ENCODE peak calls at places on chromosomes 13 and 19, in seven cellular contexts. O is cardiac fibroblast, V is BE2C, E is adrenal gland, R is left ventricle myocardium inferior, I is GM12864, C is Calu3. Q is an unnamed sample.
A peak's percentile ranks its signal among the peaks of the same experiment; 100 is the strongest.

GRCh38 chr13:112619730-112620639 is 32.0 kb upstream of the TUBGCP3 start:
- DNase-seq in O (peak; percentile 41), V (peak; percentile 78), E (no peak), R (peak; percentile 38), I (no peak), C (no peak), Q (no peak)

GRCh38 chr13:28055362-28055761 is 45.0 kb downstream of the FLT3 start:
- DNase-seq in O (no peak), V (no peak), E (no peak), R (no peak), I (no peak), C (no peak), Q (no peak)

GRCh38 chr19:495440-496332 is 600 bp upstream of the MADCAM1 start:
- DNase-seq in O (peak; percentile 43), V (peak; percentile 58), E (no peak), R (no peak), I (no peak), C (peak; percentile 51), Q (no peak)

GRCh38 chr19:4516939-4517300 is 1.4 kb downstream of the PLIN4 start:
- DNase-seq in O (no peak), V (no peak), E (no peak), R (peak; percentile 54), I (no peak), C (no peak), Q (no peak)

GRCh38 chr13:34967851-34968562 is 25.9 kb downstream of the NBEA start:
- DNase-seq in O (no peak), V (no peak), E (no peak), R (no peak), I (no peak), C (peak; percentile 14), Q (no peak)

GRCh38 chr19:10274589-10274988 is 3.7 kb downstream of the ICAM1 start:
- DNase-seq in O (no peak), V (no peak), E (no peak), R (no peak), I (no peak), C (no peak), Q (no peak)

GRCh38 chr13:71758823-71759222 is 108.2 kb downstream of the DACH1 start:
- DNase-seq in O (peak; percentile 15), V (peak; percentile 44), E (no peak), R (no peak), I (no peak), C (no peak), Q (no peak)

GRCh38 chr13:28542804-28543203 is 47.9 kb upstream of the FLT1 start:
- DNase-seq in O (no peak), V (no peak), E (no peak), R (no peak), I (no peak), C (no peak), Q (no peak)

GRCh38 chr13:91659583-91660415 is 261.4 kb downstream of the GPC5 start:
- DNase-seq in O (no peak), V (no peak), E (no peak), R (no peak), I (no peak), C (peak; percentile 0), Q (no peak)

GRCh38 chr19:40006273-40006691 is 9.4 kb downstream of the ZNF546 start:
- DNase-seq in O (peak; percentile 95), V (no peak), E (no peak), R (no peak), I (no peak), C (peak; percentile 31), Q (no peak)

GRCh38 chr13:36323951-36324566 is 22.1 kb downstream of the SPART start:
- DNase-seq in O (no peak), V (no peak), E (no peak), R (no peak), I (no peak), C (no peak), Q (no peak)

GRCh38 chr19:30498707-30499106 is 126.5 kb downstream of the ZNF536 start:
- DNase-seq in O (no peak), V (no peak), E (no peak), R (no peak), I (no peak), C (no peak), Q (no peak)

GRCh38 chr19:32748497-32748896 is 28.9 kb downstream of the TDRD12 start:
- DNase-seq in O (no peak), V (no peak), E (no peak), R (no peak), I (peak; percentile 4), C (peak; percentile 28), Q (no peak)

GRCh38 chr13:107585466-107585865 is 629.9 kb downstream of the LIG4 start:
- DNase-seq in O (peak; percentile 1), V (peak; percentile 36), E (no peak), R (no peak), I (no peak), C (no peak), Q (no peak)

GRCh38 chr19:11581740-11582139 is 4.3 kb upstream of the ACP5 start:
- DNase-seq in O (peak; percentile 28), V (no peak), E (no peak), R (no peak), I (peak; percentile 96), C (no peak), Q (peak; percentile 25)

GRCh38 chr19:17755533-17755885 is 4.2 kb downstream of the FCHO1 start:
- DNase-seq in O (no peak), V (no peak), E (no peak), R (no peak), I (no peak), C (no peak), Q (no peak)

GRCh38 chr13:98374750-98375149 is 197.7 kb upstream of the RNF113B start:
- DNase-seq in O (no peak), V (no peak), E (no peak), R (no peak), I (no peak), C (no peak), Q (no peak)

GRCh38 chr19:38076337-38076736 is 147.7 kb downstream of the DPF1 start:
- DNase-seq in O (no peak), V (no peak), E (no peak), R (no peak), I (no peak), C (no peak), Q (no peak)

GRCh38 chr13:99320693-99321481 is 13.7 kb upstream of the GPR183 start:
- DNase-seq in O (peak; percentile 96), V (no peak), E (no peak), R (no peak), I (no peak), C (no peak), Q (no peak)

GRCh38 chr13:83221813-83222241 is 660.4 kb downstream of the SLITRK1 start:
- DNase-seq in O (peak; percentile 93), V (no peak), E (no peak), R (no peak), I (no peak), C (no peak), Q (no peak)

GRCh38 chr19:36152061-36152885 is at the start of gene COX7A1:
- DNase-seq in O (peak; percentile 70), V (no peak), E (peak; percentile 77), R (peak; percentile 87), I (no peak), C (no peak), Q (peak; percentile 45)

GRCh38 chr13:113832204-113832603 is 31.7 kb downstream of the GAS6 start:
- DNase-seq in O (no peak), V (no peak), E (no peak), R (no peak), I (no peak), C (no peak), Q (no peak)

GRCh38 chr13:110073982-110074381 is 233.0 kb downstream of the COL4A1 start:
- DNase-seq in O (no peak), V (no peak), E (no peak), R (no peak), I (no peak), C (no peak), Q (no peak)

GRCh38 chr13:110067355-110068175 is 239.4 kb downstream of the COL4A1 start:
- DNase-seq in O (no peak), V (no peak), E (no peak), R (peak; percentile 33), I (no peak), C (no peak), Q (no peak)

GRCh38 chr13:110070511-110071120 is 236.3 kb downstream of the COL4A1 start:
- DNase-seq in O (peak; percentile 86), V (no peak), E (no peak), R (no peak), I (no peak), C (no peak), Q (no peak)

GRCh38 chr13:110068176-110068473 is 238.8 kb downstream of the COL4A1 start:
- DNase-seq in O (no peak), V (no peak), E (no peak), R (no peak), I (no peak), C (no peak), Q (no peak)

DNA sequence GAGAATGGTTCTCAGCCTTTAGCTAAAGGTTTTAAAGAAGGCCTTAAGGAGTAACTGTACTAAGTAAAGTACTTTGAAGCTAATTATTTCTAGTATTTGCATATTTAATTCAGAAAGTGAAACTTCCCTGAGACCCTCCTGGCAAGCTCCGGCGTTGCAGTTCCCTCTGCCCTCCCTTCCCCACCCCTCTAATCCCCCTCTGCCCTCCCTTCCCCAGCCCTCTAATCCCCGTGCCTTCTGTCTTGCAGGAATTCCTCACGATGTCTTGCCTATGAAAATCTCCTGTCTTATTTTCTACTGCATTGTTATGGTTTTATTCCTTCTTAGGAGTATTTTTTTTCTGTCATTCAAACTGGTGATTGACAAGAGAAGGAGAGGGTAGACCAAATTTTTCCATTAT is 236.9 kb downstream of the COL4A1 start:
- DNase-seq in O (no peak), V (no peak), E (no peak), R (no peak), I (no peak), C (no peak), Q (no peak)
- TF ChIP-seq CTCF in O (no peak), V (no peak), E (no peak), R (no peak), I (no peak), C (no peak), Q (no peak)

GRCh38 chr19:6394831-6395230 is 1.9 kb upstream of the GTF2F1 start:
- DNase-seq in O (no peak), V (no peak), E (no peak), R (no peak), I (no peak), C (no peak), Q (no peak)
- TF ChIP-seq CTCF in O (no peak), V (no peak), E (no peak), R (no peak), I (no peak), C (no peak), Q (no peak)

GRCh38 chr19:45506991-45507863 is at the start of gene VASP:
- DNase-seq in O (peak; percentile 88), V (peak; percentile 87), E (peak; percentile 88), R (peak; percentile 88), I (peak; percentile 80), C (peak; percentile 93), Q (peak; percentile 96)
- TF ChIP-seq CTCF in O (no peak), V (no peak), E (no peak), R (no peak), I (no peak), C (no peak), Q (no peak)

GRCh38 chr13:65971541-65971940 is 1258.6 kb downstream of the PCDH9 start:
- DNase-seq in O (no peak), V (no peak), E (no peak), R (no peak), I (no peak), C (no peak), Q (no peak)

GRCh38 chr13:65964672-65965071 is 1265.5 kb downstream of the PCDH9 start:
- DNase-seq in O (peak; percentile 32), V (no peak), E (no peak), R (no peak), I (no peak), C (no peak), Q (no peak)

GRCh38 chr13:65965496-65965895 is 1264.6 kb downstream of the PCDH9 start:
- DNase-seq in O (peak; percentile 72), V (no peak), E (no peak), R (no peak), I (no peak), C (no peak), Q (no peak)

GRCh38 chr13:65966991-65967451 is 1263.1 kb downstream of the PCDH9 start:
- DNase-seq in O (peak; percentile 76), V (peak; percentile 50), E (no peak), R (no peak), I (no peak), C (no peak), Q (no peak)
- TF ChIP-seq CTCF in O (peak; percentile 47), V (peak; percentile 86), E (peak; percentile 26), R (peak; percentile 34), I (no peak), C (no peak), Q (no peak)